ENCODE peak calls at places on chromosomes 3 and 15, in five cellular contexts. M is activated effector memory CD4-positive, alpha-beta T cell treated with Interleukin-2 at 50 U/mL for 16 hours; F is substantia nigra; Z is activated T-helper 9 cell treated with anti-CD3 and anti-CD28 coated beads, Interleukin-2, amount 50 U/mL, for 16 hours; Y is mesenchymal stem cell. L is an unnamed sample.

GRCh38 chr15:72230197-72231065 is 559 bp downstream of the PKM start:
- DNase-seq in M (peak; percentile 43), F (peak; percentile 83), Z (peak; percentile 73), Y (peak; percentile 91), L (peak; percentile 83)

GRCh38 chr3:170180952-170181876 is at the start of gene PHC3:
- DNase-seq in M (peak; percentile 87), F (peak; percentile 81), Z (peak; percentile 90), Y (peak; percentile 93), L (peak; percentile 81)

GRCh38 chr15:88615303-88616107 is 5.6 kb upstream of the AEN start:
- DNase-seq in M (no peak), F (no peak), Z (no peak), Y (no peak), L (no peak)

GRCh38 chr15:70195808-70196304 is 98.1 kb upstream of the TLE3 start:
- DNase-seq in M (no peak), F (peak; percentile 45), Z (no peak), Y (peak; percentile 91), L (peak; percentile 82)

GRCh38 chr3:101151286-101151901 is 158.2 kb upstream of the ABI3BP start:
- DNase-seq in M (no peak), F (no peak), Z (no peak), Y (no peak), L (no peak)

GRCh38 chr15:38699633-38700230 is 135.1 kb upstream of the RASGRP1 start:
- DNase-seq in M (peak; percentile 59), F (no peak), Z (peak; percentile 40), Y (peak; percentile 63), L (no peak)

GRCh38 chr3:156187146-156187769 is 66.9 kb downstream of the KCNAB1 start:
- DNase-seq in M (no peak), F (no peak), Z (no peak), Y (no peak), L (peak; percentile 31)

GRCh38 chr15:48855501-48856440 is 22.2 kb upstream of the EID1 start:
- DNase-seq in M (no peak), F (no peak), Z (no peak), Y (peak; percentile 60), L (peak; percentile 53)

GRCh38 chr3:183513046-183513706 is 42.3 kb downstream of the KLHL6 start:
- DNase-seq in M (peak; percentile 22), F (no peak), Z (no peak), Y (no peak), L (no peak)

GRCh38 chr15:68574051-68574450 is 4.7 kb upstream of the CORO2B start:
- DNase-seq in M (no peak), F (no peak), Z (no peak), Y (no peak), L (no peak)

GRCh38 chr3:51997172-51997571 is 1.5 kb upstream of the RPL29 start:
- DNase-seq in M (no peak), F (no peak), Z (no peak), Y (no peak), L (no peak)

GRCh38 chr15:29348308-29348914 is 78.8 kb upstream of the NSMCE3 start:
- DNase-seq in M (no peak), F (no peak), Z (no peak), Y (no peak), L (no peak)

GRCh38 chr15:91995146-91995545 is 141.6 kb downstream of the SLCO3A1 start:
- DNase-seq in M (no peak), F (no peak), Z (no peak), Y (no peak), L (no peak)

GRCh38 chr3:52480768-52481715 is 14.1 kb upstream of the STAB1 start:
- DNase-seq in M (no peak), F (no peak), Z (no peak), Y (no peak), L (no peak)

GRCh38 chr15:64809649-64810498 is 15.6 kb downstream of the PIF1 start:
- DNase-seq in M (peak; percentile 45), F (peak; percentile 30), Z (peak; percentile 39), Y (peak; percentile 80), L (peak; percentile 40)

GRCh38 chr3:155701882-155702465 is 42.9 kb downstream of the PLCH1 start:
- DNase-seq in M (no peak), F (no peak), Z (no peak), Y (peak; percentile 64), L (peak; percentile 38)

GRCh38 chr15:41790756-41791546 is 16.7 kb downstream of the MAPKBP1 start:
- DNase-seq in M (no peak), F (no peak), Z (no peak), Y (peak; percentile 90), L (no peak)

GRCh38 chr15:43243246-43243645 is 22.4 kb upstream of the EPB42 start:
- DNase-seq in M (no peak), F (no peak), Z (no peak), Y (no peak), L (no peak)

GRCh38 chr15:93210995-93211394 is 122.0 kb upstream of the RGMA start:
- DNase-seq in M (no peak), F (no peak), Z (no peak), Y (no peak), L (no peak)

GRCh38 chr3:41668366-41668765 is 293.5 kb downstream of the ULK4 start:
- DNase-seq in M (no peak), F (no peak), Z (no peak), Y (no peak), L (no peak)